ENCODE peak calls at places on chromosomes 12 and 14, in seven cellular contexts. O is HepG2, D is Peyer's patch, K is sigmoid colon, M is A549, Z is stomach, G is uterus. N is an unnamed sample. For H3K9me3, the result is how much of the 10 kb centered on the place peaks cover.

GRCh38 chr14:39847191-39847590 is 415.0 kb upstream of the FBXO33 start:
- DNase-seq in O (no peak), M (no peak), D (no peak), G (no peak), K (no peak), Z (no peak), N (no peak)

GRCh38 chr14:77707355-77707723 is 484 bp downstream of the ALKBH1 start:
- DNase-seq in D (peak), O (peak), M (peak), G (no peak), K (no peak), Z (no peak), N (no peak)

GRCh38 chr14:23573384-23573783 is 5.2 kb downstream of the JPH4 start:
- DNase-seq in K (peak), Z (peak), M (no peak), O (no peak), G (no peak), D (no peak), N (no peak)

GRCh38 chr14:64114166-64114565 is 180.0 kb downstream of the ESR2 start:
- DNase-seq in M (no peak), D (peak), K (no peak), O (no peak), G (no peak), Z (no peak), N (no peak)

GRCh38 chr12:75984577-75985182 is 46.9 kb downstream of the PHLDA1 start:
- DNase-seq in D (no peak), O (no peak), M (no peak), Z (no peak), G (no peak), K (no peak), N (no peak)

GRCh38 chr14:74567219-74567618 is 44.8 kb downstream of the LTBP2 start:
- DNase-seq in D (peak), G (no peak), K (no peak), O (no peak), M (no peak), Z (no peak), N (no peak)

GRCh38 chr12:58920102-58920955 is at the start of gene LRIG3:
- DNase-seq in M (peak), Z (peak), O (peak), G (peak), D (peak), K (peak), N (peak)

GRCh38 chr12:25284024-25284423 is 33.3 kb upstream of the KRAS start:
- DNase-seq in Z (no peak), M (no peak), K (no peak), G (no peak), D (no peak), O (no peak), N (no peak)

GRCh38 chr14:74514471-74514932 is 20.9 kb downstream of the ISCA2 start:
- DNase-seq in Z (no peak), D (peak), K (peak), M (no peak), O (peak), G (no peak), N (peak)

GRCh38 chr14:79395061-79395460 is 816.2 kb downstream of the DIO2 start:
- DNase-seq in G (no peak), M (no peak), Z (no peak), O (no peak), K (no peak), D (no peak), N (no peak)

GRCh38 chr12:120197542-120197887 is 3.0 kb upstream of the GCN1 start:
- DNase-seq in K (no peak), G (no peak), Z (no peak), O (no peak), D (no peak), M (no peak), N (no peak)
- TF ChIP-seq POLR2A in K (no peak), G (no peak), Z (no peak), O (peak), D (no peak), M (no peak), N (no peak)

DNA sequence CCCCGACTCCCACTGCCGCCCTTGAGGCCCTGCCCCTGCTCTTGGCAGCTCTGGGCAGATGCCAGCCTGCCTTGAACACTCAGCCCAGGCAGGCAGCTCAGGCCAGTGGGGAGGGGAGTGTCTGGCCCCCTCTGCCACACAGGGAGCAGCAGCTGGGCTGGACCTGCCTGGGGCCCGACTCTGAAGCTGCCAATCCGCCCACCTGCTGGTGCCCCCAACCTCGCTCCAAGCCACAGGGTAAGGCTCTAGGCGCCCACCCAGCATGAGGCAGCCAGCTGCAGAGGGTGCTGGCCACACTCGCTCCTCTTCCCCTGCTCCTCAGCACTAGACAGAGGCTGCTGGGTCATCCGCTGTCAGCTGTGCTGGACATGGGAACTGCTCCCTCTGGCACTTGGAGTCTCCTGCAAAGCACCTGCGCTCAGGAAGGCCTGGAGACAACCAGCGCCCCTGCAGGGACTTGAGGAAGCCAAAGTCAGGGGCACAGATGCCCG is 24.7 kb upstream of the NUDT14 start:
- DNase-seq in G (no peak), Z (peak), M (peak), D (no peak), K (no peak), O (no peak), N (no peak)
- H3K27ac ChIP-seq in G (no peak), Z (no peak), M (peak), D (no peak), K (no peak), O (no peak), N (no peak)

DNA sequence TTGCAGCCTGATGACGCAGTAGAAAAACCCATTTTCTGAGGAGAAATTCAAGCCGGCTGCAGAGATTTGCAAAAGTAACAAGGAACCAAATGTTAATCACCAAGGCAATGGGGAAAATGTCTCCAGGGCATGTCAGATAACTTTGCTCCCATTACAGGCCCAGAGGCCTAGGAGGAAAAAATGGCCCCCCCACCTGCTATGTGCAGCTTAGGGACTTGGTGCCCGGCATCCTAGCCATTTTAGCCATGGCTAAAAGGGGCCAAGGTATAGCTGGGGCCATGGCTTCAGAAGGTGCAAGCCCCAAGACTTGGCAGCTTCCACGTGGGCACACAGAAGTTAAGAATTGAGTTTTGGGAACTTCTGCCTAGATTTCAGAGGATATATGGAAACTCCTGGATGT is 351.9 kb downstream of the RGS6 start:
- DNase-seq in K (no peak), G (no peak), D (no peak), Z (no peak), O (no peak), M (no peak), N (no peak)
- H3K9me3 ChIP-seq in K (under half), G (under half), D (under half), Z (under half), O (under half), M (under half), N (under half)

DNA sequence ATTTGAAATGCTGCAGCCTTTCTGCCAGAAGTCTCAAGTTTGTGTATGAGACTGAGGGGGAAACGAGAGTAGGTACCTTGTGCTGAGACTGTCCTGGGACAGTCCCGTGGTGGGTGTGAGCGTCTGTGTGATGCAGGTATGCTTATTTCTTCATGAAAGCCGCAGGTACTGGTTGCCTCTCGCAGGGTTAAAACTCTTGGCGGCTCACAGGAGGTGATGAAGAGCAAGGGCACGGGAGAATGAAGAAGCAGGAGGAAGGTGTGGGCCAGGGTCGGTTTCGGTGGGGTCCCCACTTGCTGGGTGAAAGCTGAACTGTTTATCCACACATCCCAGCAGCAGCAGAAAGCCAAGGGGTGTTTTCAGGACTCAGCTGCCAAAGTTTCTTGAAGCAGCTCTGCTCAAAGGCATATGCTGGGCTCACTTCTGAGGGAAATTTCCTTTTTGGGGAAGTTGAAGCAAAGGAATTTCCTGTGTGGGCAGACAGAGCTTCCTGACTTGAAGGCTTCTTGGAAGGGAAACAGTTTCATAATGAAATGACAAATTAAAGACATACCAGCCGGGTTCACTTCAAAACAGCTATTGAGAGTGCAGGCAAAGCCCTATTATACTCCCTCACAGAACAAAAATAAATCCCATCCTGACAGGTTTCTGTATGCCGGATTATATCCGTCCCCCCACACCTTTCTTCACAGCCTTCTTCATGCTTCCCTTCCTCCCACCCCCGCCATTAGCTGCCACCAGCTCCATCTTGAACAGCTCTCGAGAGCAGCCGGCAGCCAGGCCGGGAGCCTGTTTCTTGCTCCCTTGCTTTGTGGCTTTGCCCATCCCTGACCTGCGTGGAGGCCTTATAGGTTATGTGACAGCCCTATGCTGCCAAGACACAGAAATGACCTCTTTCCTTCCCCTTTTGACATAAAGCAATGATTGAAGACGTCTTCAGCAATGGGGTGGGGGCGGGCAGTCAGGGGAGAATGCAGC is 116.6 kb downstream of the ETV6 start:
- DNase-seq in D (no peak), O (no peak), K (no peak), Z (no peak), G (peak), M (no peak), N (no peak)
- TF ChIP-seq POLR2A in D (no peak), O (no peak), K (no peak), Z (no peak), G (no peak), M (no peak), N (no peak)

DNA sequence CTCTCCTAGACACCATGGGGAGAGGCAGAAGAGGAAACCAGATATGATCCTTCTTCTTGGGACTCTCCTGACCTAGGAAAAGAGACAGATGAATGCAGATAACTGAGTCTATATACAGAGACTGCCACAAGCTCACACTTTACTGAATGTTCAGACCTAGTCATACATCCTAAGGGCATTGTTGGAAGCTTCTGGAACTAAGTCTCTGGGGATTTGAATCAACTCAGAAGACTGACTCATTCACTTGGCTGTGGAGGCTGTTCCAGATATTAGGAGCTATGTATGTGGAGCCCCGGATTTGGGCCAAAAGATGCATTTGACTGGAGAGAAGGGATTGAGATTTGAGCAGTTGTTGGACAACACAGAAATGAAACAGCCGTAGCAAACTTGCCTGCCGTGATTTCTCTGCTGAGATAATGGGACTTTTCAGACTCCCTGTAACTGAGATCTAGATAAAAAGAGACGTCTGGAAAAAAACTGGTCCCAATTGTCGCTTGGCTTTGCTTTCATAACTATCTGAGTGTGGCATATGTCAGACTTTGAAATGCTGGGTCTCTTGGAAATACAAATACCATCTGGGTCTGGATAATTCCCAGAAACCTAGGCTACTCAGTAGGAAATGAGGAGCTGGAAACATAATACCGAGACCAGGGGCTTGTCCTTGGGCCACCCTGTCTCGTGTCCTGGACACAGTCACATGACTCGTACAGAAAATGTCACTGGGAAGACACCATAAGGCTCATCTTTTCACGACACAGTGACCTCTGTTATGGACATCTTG is 396.8 kb downstream of the NUAK1 start:
- DNase-seq in D (no peak), Z (no peak), M (no peak), K (no peak), O (no peak), G (peak), N (no peak)
- H3K27ac ChIP-seq in D (no peak), Z (peak), M (no peak), K (no peak), O (no peak), G (peak), N (no peak)